ENCODE peak calls at places on chromosomes 4 and X, in nine cellular contexts. T is cardiac muscle cell, G is A673, O is H7, Y is cardiac fibroblast, K is dorsolateral prefrontal cortex, S is OCI-LY7, X is fibroblast of mammary gland, M is K562. P is an unnamed sample.

GRCh38 chr4:1812720-1813119 is 19.6 kb downstream of the FGFR3 start:
- DNase-seq in M (no peak), T (no peak), G (no peak), S (no peak), K (no peak), Y (no peak), X (no peak), O (no peak), P (no peak)

GRCh38 chrX:10529344-10529743 is 91.0 kb downstream of the MID1 start:
- DNase-seq in M (no peak), T (peak), Y (peak), X (peak), G (no peak), O (no peak), K (no peak), S (no peak), P (no peak)

GRCh38 chr4:115279300-115279699 is 165.9 kb upstream of the NDST4 start:
- DNase-seq in K (no peak), X (no peak), Y (no peak), T (no peak), S (peak), M (no peak), O (no peak), G (no peak), P (no peak)

GRCh38 chr4:138405934-138406567 is 163.9 kb upstream of the SLC7A11 start:
- DNase-seq in O (no peak), Y (peak), S (no peak), K (no peak), M (no peak), G (no peak), X (peak), T (peak), P (no peak)

GRCh38 chrX:101429934-101430333 is 21.9 kb downstream of the HNRNPH2 start:
- DNase-seq in K (no peak), M (no peak), S (no peak), O (no peak), G (no peak), T (no peak), X (peak), Y (peak), P (no peak)

GRCh38 chrX:50035119-50035518 is 112.7 kb downstream of the CLCN5 start:
- DNase-seq in M (no peak), X (no peak), Y (no peak), O (no peak), T (no peak), G (no peak), K (no peak), S (no peak), P (no peak)

GRCh38 chrX:47030339-47030738 is 47.9 kb upstream of the RGN start:
- DNase-seq in S (peak), M (peak), T (peak), G (peak), Y (peak), O (peak), K (no peak), X (peak), P (peak)

GRCh38 chr4:76943129-76943620 is 6.4 kb upstream of the SEPTIN11 start:
- DNase-seq in G (no peak), M (peak), X (peak), O (no peak), Y (peak), S (no peak), K (no peak), T (peak), P (no peak)

GRCh38 chr4:112735474-112735951 is 98.6 kb downstream of the LARP7 start:
- DNase-seq in X (no peak), M (no peak), K (no peak), S (peak), G (no peak), Y (peak), T (no peak), O (no peak), P (no peak)

GRCh38 chrX:75546724-75547123 is 23.9 kb upstream of the ZDHHC15 start:
- DNase-seq in S (no peak), Y (no peak), K (no peak), X (no peak), O (no peak), T (no peak), M (no peak), G (no peak), P (no peak)

GRCh38 chr4:121360496-121360895 is 20.3 kb downstream of the QRFPR start:
- DNase-seq in T (peak), M (no peak), K (no peak), Y (peak), X (peak), O (no peak), S (no peak), G (no peak), P (no peak)

GRCh38 chrX:129772796-129773431 is 6.8 kb upstream of the SASH3 start:
- DNase-seq in K (peak), G (no peak), M (no peak), O (no peak), S (peak), X (no peak), T (no peak), Y (no peak), P (peak)

GRCh38 chrX:134933248-134933647 is 57.5 kb upstream of the SMIM10 start:
- DNase-seq in X (no peak), S (no peak), O (no peak), G (no peak), M (no peak), T (peak), Y (peak), K (no peak), P (peak)

GRCh38 chrX:37491686-37492085 is 79.8 kb upstream of the LANCL3 start:
- DNase-seq in S (no peak), T (no peak), M (no peak), X (no peak), O (peak), K (no peak), Y (no peak), G (no peak), P (no peak)

GRCh38 chrX:147376601-147377387 is 534.9 kb upstream of the FMR1 start:
- DNase-seq in M (no peak), X (no peak), Y (no peak), T (no peak), G (no peak), O (no peak), K (no peak), S (peak), P (no peak)

GRCh38 chr4:59238212-59238611 is 1961.9 kb upstream of the ADGRL3 start:
- DNase-seq in G (no peak), X (no peak), T (no peak), O (no peak), K (no peak), Y (no peak), M (no peak), S (no peak), P (no peak)

GRCh38 chr4:185535818-185536729 is 767 bp upstream of the PDLIM3 start:
- DNase-seq in K (no peak), S (no peak), X (peak), Y (peak), M (no peak), O (peak), T (peak), G (no peak), P (no peak)

GRCh38 chrX:154486396-154487207 is at the start of gene UBL4A:
- DNase-seq in T (peak), M (peak), S (peak), X (peak), K (peak), O (peak), G (peak), Y (peak), P (peak)

GRCh38 chr4:103076777-103077347 is 301 bp upstream of the SLC9B2 start:
- DNase-seq in S (peak), X (peak), Y (no peak), O (peak), K (no peak), T (no peak), M (peak), G (no peak), P (no peak)

GRCh38 chr4:163077611-163078010 is 89.1 kb downstream of the NAF1 start:
- DNase-seq in O (no peak), M (no peak), Y (no peak), S (no peak), T (no peak), X (no peak), G (no peak), K (no peak), P (no peak)

GRCh38 chr4:129926936-129927335 is 831.0 kb downstream of the C4orf33 start:
- DNase-seq in Y (peak), X (peak), K (no peak), M (no peak), G (peak), S (peak), O (no peak), T (no peak), P (no peak)

GRCh38 chrX:39905475-39905889 is 192.3 kb downstream of the BCOR start:
- DNase-seq in T (peak), X (no peak), M (peak), O (no peak), K (no peak), G (no peak), S (no peak), Y (no peak), P (no peak)

GRCh38 chr4:22473268-22473667 is 42.6 kb downstream of the ADGRA3 start:
- DNase-seq in Y (peak), G (no peak), M (no peak), X (peak), T (peak), K (no peak), S (no peak), O (no peak), P (no peak)

GRCh38 chr4:31054295-31054694 is 334.1 kb downstream of the PCDH7 start:
- DNase-seq in G (no peak), X (no peak), O (no peak), K (no peak), S (no peak), Y (no peak), T (no peak), M (no peak), P (no peak)

GRCh38 chr4:106471151-106471550 is 102.6 kb upstream of the GIMD1 start:
- DNase-seq in O (no peak), T (no peak), Y (no peak), X (no peak), G (no peak), S (no peak), K (no peak), M (no peak), P (no peak)

GRCh38 chr4:47829438-47829837 is 8.4 kb downstream of the CORIN start:
- DNase-seq in M (no peak), X (no peak), K (no peak), O (no peak), T (no peak), Y (no peak), G (no peak), S (no peak), P (peak)

GRCh38 chr4:101205878-101206277 is 141.4 kb downstream of the PPP3CA start:
- DNase-seq in G (no peak), M (peak), S (no peak), O (no peak), Y (peak), K (no peak), X (peak), T (peak), P (no peak)

GRCh38 chr4:90220453-90220852 is 93.3 kb downstream of the CCSER1 start:
- DNase-seq in X (no peak), S (no peak), O (no peak), T (no peak), G (no peak), M (no peak), K (no peak), Y (no peak), P (no peak)

GRCh38 chr4:122747883-122748282 is 15.4 kb downstream of the BBS12 start:
- DNase-seq in K (no peak), G (no peak), X (peak), S (no peak), Y (peak), O (no peak), T (peak), M (no peak), P (no peak)

GRCh38 chrX:136759968-136760367 is 20.8 kb downstream of the ARHGEF6 start:
- DNase-seq in G (no peak), K (no peak), S (peak), M (peak), X (no peak), T (no peak), Y (no peak), O (peak), P (no peak)

GRCh38 chr4:53005149-53005546 is 143.0 kb downstream of the RASL11B start:
- DNase-seq in Y (no peak), K (no peak), S (no peak), G (no peak), M (no peak), T (no peak), O (no peak), X (no peak), P (no peak)

GRCh38 chr4:68361146-68361589 is 11.3 kb upstream of the YTHDC1 start:
- DNase-seq in T (peak), G (no peak), M (peak), Y (peak), O (no peak), K (no peak), S (no peak), X (peak), P (no peak)

GRCh38 chrX:24148118-24148517 is 1.4 kb upstream of the ZFX start:
- DNase-seq in G (no peak), S (peak), Y (no peak), K (no peak), M (peak), T (no peak), O (no peak), X (no peak), P (no peak)

GRCh38 chrX:129737921-129738320 is 858 bp upstream of the XPNPEP2 start:
- DNase-seq in G (no peak), M (no peak), O (no peak), X (peak), S (peak), Y (peak), T (peak), K (no peak), P (no peak)

GRCh38 chr4:74311696-74312313 is 3.5 kb downstream of the EPGN start:
- DNase-seq in S (peak), Y (peak), T (peak), O (no peak), M (peak), K (no peak), G (peak), X (peak), P (peak)

GRCh38 chr4:3484057-3484973 is 21.2 kb downstream of the DOK7 start:
- DNase-seq in Y (no peak), M (no peak), X (no peak), G (no peak), S (no peak), O (no peak), K (no peak), T (no peak), P (peak)

GRCh38 chrX:126167560-126167959 is 1.5 kb upstream of the DCAF12L2 start:
- DNase-seq in K (no peak), M (no peak), X (no peak), T (no peak), O (no peak), Y (no peak), G (no peak), S (no peak), P (no peak)

GRCh38 chrX:126165401-126165720 is 728 bp downstream of the DCAF12L2 start:
- DNase-seq in G (no peak), T (no peak), S (no peak), K (no peak), M (no peak), Y (no peak), O (no peak), X (no peak), P (no peak)

GRCh38 chrX:126164689-126165400 is 1.2 kb downstream of the DCAF12L2 start:
- DNase-seq in T (no peak), Y (no peak), X (no peak), O (no peak), G (no peak), K (no peak), M (no peak), S (no peak), P (no peak)

GRCh38 chrX:126170715-126171114 is 4.6 kb upstream of the DCAF12L2 start:
- DNase-seq in X (no peak), Y (no peak), K (no peak), O (no peak), M (no peak), T (no peak), G (no peak), S (no peak), P (no peak)

DNA sequence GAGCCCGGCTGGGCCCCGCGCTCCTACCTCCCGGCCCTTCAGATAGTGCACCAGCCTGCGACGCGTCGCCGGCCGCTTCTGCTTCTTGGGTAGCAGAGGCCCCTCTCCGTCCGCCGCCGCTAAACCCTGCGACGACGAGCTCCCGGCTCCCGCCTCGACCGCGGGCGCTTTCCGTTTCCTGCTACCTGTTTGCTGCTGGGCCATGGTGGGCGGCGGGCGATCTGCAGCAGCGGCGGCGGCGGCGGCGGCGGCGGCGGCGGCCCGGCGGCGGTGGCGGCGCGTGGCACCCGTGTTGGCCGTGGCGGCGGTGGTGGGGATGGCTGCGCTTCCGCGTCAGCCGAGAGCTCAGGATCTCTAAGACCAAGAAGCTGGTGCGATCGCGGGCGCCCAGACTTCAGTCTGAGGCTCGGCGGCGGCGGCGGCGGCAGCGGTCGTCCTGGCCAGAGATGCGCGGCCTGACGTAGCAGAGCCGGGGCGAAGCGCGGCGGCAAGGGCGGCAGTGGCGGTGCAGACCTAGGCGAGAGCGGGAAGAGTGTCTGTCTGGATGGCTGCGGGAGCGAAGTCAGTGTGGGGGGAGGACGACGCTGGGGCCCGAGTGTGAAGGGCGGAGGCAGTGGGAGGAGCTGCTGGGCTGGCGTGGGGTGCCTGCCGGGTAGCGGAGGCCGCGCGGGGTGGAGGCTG is at the start of gene DCAF12L2:
- DNase-seq in M (no peak), T (peak), G (peak), Y (no peak), O (peak), S (no peak), X (no peak), K (no peak), P (no peak)
- H3K4me3 ChIP-seq in M (no peak), T (peak), G (peak), Y (no peak), O (peak), S (no peak), X (no peak), K (peak), P (peak)

DNA sequence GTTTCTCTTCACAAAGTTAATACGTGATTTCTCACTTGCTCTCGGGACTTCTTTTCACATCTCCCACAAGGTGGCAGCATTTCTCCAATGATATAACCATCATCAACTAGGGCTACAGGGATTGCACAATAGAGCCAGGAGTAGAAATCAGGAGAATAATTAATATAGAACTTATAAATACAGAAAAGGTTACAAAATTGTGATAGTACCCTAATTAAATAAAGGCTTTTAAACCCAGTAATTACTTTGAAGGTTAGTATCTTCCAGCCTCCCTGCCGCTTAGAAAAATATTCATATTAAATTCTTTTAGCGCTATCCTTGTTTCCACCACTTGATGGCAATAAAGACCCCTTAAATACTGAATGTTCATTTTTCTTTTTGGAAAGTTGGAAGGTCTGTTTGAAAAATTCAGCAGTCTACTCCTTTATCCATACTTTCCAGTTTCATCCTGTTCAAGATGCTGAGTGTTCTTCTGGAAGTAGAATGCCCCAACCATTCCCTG is 65.8 kb downstream of the RASGEF1B start:
- DNase-seq in O (peak), T (peak), Y (peak), S (peak), M (peak), K (no peak), G (peak), X (peak), P (no peak)
- H3K4me3 ChIP-seq in O (no peak), T (peak), Y (no peak), S (no peak), M (no peak), K (no peak), G (no peak), X (no peak), P (peak)

GRCh38 chr4:87543835-87544461 is 14.8 kb upstream of the SPARCL1 start:
- DNase-seq in K (no peak), G (peak), S (no peak), M (peak), X (peak), Y (peak), T (peak), O (peak), P (peak)

GRCh38 chr4:87542734-87543312 is 13.6 kb upstream of the SPARCL1 start:
- DNase-seq in Y (no peak), M (no peak), K (no peak), T (no peak), X (no peak), S (no peak), G (no peak), O (no peak), P (no peak)

GRCh38 chr4:87545052-87545451 is 15.9 kb upstream of the SPARCL1 start:
- DNase-seq in S (no peak), K (no peak), X (no peak), T (no peak), G (no peak), O (no peak), M (no peak), Y (no peak), P (no peak)

GRCh38 chr4:87551361-87551760 is 22.2 kb upstream of the SPARCL1 start:
- DNase-seq in G (no peak), T (no peak), K (no peak), S (no peak), Y (no peak), X (no peak), M (no peak), O (peak), P (no peak)

GRCh38 chr4:87547016-87547708 is 18.0 kb upstream of the SPARCL1 start:
- DNase-seq in M (no peak), S (no peak), Y (no peak), X (no peak), G (no peak), K (no peak), O (no peak), T (no peak), P (no peak)
- H3K4me3 ChIP-seq in M (no peak), S (no peak), Y (no peak), X (no peak), G (no peak), K (no peak), O (no peak), T (no peak), P (no peak)

DNA sequence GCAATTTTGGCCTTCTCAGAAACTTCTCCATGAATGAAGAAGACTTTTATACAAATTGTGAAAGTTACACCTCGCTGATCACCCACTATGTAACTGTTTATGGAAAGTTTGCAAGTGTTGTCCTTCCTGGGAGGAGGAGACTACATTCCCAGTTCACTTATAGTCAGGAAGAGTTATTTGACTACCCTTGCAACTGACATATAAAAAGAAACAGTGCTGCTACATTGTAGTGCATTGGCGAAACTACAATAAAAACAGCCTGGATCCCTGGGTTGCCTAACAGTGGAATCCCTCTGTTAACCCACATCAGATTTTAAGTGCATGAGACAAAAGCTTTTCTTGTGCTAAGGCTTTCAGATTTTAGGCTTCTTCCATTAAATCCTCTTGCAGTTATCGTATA is 30.4 kb downstream of the MAGEB10 start:
- DNase-seq in S (no peak), T (no peak), K (no peak), X (no peak), G (no peak), O (no peak), M (no peak), Y (no peak), P (no peak)
- H3K4me3 ChIP-seq in S (no peak), T (no peak), K (no peak), X (no peak), G (no peak), O (no peak), M (no peak), Y (no peak), P (no peak)

P was measured in heart right ventricle.